ENCODE peak calls at places on chromosomes 2 and 18, in five cellular contexts. D is WTC11, N is heart left ventricle, L is ELF-1, P is T-helper 1 cell. I is an unnamed sample.

GRCh38 chr2:66575625-66576371 is 140.9 kb downstream of the MEIS1 start:
- DNase-seq in N (peak), P (no peak), D (peak), L (no peak), I (no peak)

GRCh38 chr2:234500394-234501006 is 3.6 kb upstream of the ARL4C start:
- DNase-seq in P (peak), L (peak), N (peak), D (peak), I (peak)

GRCh38 chr2:189669913-189670312 is 4.6 kb upstream of the ANKAR start:
- DNase-seq in D (no peak), N (no peak), P (no peak), L (no peak), I (no peak)

GRCh38 chr2:218216336-218216673 is 684 bp upstream of the ARPC2 start:
- DNase-seq in P (no peak), N (peak), D (no peak), L (no peak), I (no peak)

GRCh38 chr2:41998789-41999470 is 48.9 kb upstream of the PKDCC start:
- DNase-seq in D (no peak), L (peak), N (no peak), P (no peak), I (no peak)

GRCh38 chr2:168550670-168551069 is 94.6 kb downstream of the CERS6 start:
- DNase-seq in L (no peak), P (no peak), N (no peak), D (peak), I (no peak)

GRCh38 chr2:46041434-46041833 is 255.8 kb upstream of the EPAS1 start:
- DNase-seq in N (no peak), P (no peak), D (no peak), L (no peak), I (no peak)

GRCh38 chr18:24089059-24089458 is 49.8 kb upstream of the CABYR start:
- DNase-seq in L (no peak), P (no peak), D (no peak), N (no peak), I (no peak)

GRCh38 chr2:197675246-197675645 is at the start of gene RFTN2:
- DNase-seq in L (no peak), P (no peak), D (no peak), N (no peak), I (no peak)

GRCh38 chr18:51559902-51560287 is 362.4 kb upstream of the MEX3C start:
- DNase-seq in N (no peak), P (no peak), D (no peak), L (no peak), I (no peak)

GRCh38 chr2:240935101-240935876 is 29.2 kb downstream of the CROCC2 start:
- DNase-seq in P (peak), D (peak), N (peak), L (peak), I (no peak)

GRCh38 chr18:44770641-44771040 is 90.0 kb downstream of the SETBP1 start:
- DNase-seq in D (no peak), N (no peak), L (no peak), P (no peak), I (no peak)

GRCh38 chr2:8592736-8593135 is 89.1 kb upstream of the ID2 start:
- DNase-seq in L (no peak), D (no peak), P (no peak), N (peak), I (no peak)